ENCODE peak calls at places on chromosomes 2 and 18, in seven cellular contexts. H is nephron progenitor cell, G is RWPE1, K is AG08396, A is C1 segment of cervical spinal cord, U is D341Med, N is heart right ventricle. M is an unnamed sample.
A peak's percentile ranks its signal among the peaks of the same experiment; 100 is the strongest.

GRCh38 chr18:7567487-7568425 is 640 bp downstream of the PTPRM start:
- DNase-seq in H (peak; percentile 59), G (peak; percentile 26), K (peak; percentile 73), A (no peak), U (peak; percentile 83), N (peak; percentile 55), M (peak; percentile 58)

GRCh38 chr2:17878222-17879136 is at the start of gene KCNS3:
- DNase-seq in H (peak; percentile 65), G (peak; percentile 64), K (peak; percentile 93), A (no peak), U (peak; percentile 86), N (peak; percentile 57), M (peak; percentile 59)

GRCh38 chr18:75364512-75364911 is 63.0 kb downstream of the SMIM21 start:
- DNase-seq in H (no peak), G (no peak), K (no peak), A (no peak), U (no peak), N (no peak), M (no peak)

GRCh38 chr2:26552641-26553040 is 74.7 kb upstream of the OTOF start:
- DNase-seq in H (no peak), G (no peak), K (no peak), A (no peak), U (no peak), N (no peak), M (no peak)

GRCh38 chr2:96249654-96250053 is 16.1 kb downstream of the TMEM127 start:
- DNase-seq in H (no peak), G (no peak), K (peak; percentile 34), A (no peak), U (no peak), N (no peak), M (no peak)

GRCh38 chr2:111698743-111699554 is 185.0 kb downstream of the ANAPC1 start:
- DNase-seq in H (no peak), G (peak; percentile 98), K (peak; percentile 93), A (no peak), U (no peak), N (peak; percentile 31), M (no peak)

GRCh38 chr18:41526046-41526445 is 429.0 kb upstream of the PIK3C3 start:
- DNase-seq in H (no peak), G (no peak), K (no peak), A (no peak), U (no peak), N (no peak), M (no peak)

GRCh38 chr2:196059491-196059960 is 9.1 kb downstream of the DNAH7 start:
- DNase-seq in H (no peak), G (no peak), K (no peak), A (no peak), U (no peak), N (no peak), M (no peak)

GRCh38 chr2:25362564-25363145 is 20.9 kb upstream of the DNMT3A start:
- DNase-seq in H (no peak), G (no peak), K (no peak), A (no peak), U (no peak), N (peak; percentile 44), M (no peak)

GRCh38 chr18:10432781-10433180 is 21.7 kb upstream of the APCDD1 start:
- DNase-seq in H (no peak), G (no peak), K (no peak), A (no peak), U (no peak), N (no peak), M (no peak)

GRCh38 chr2:18855027-18855426 is 265.7 kb upstream of the NT5C1B start:
- DNase-seq in H (no peak), G (no peak), K (peak; percentile 12), A (no peak), U (no peak), N (no peak), M (no peak)

GRCh38 chr18:76252880-76253279 is 242.2 kb downstream of the ZNF516 start:
- DNase-seq in H (no peak), G (no peak), K (no peak), A (no peak), U (no peak), N (no peak), M (no peak)

GRCh38 chr2:222693837-222694236 is 22.4 kb downstream of the MOGAT1 start:
- DNase-seq in H (no peak), G (peak; percentile 60), K (no peak), A (no peak), U (no peak), N (no peak), M (no peak)

GRCh38 chr2:119860924-119861323 is 101.2 kb downstream of the PTPN4 start:
- DNase-seq in H (no peak), G (no peak), K (no peak), A (no peak), U (no peak), N (no peak), M (peak; percentile 24)

GRCh38 chr2:236573066-236573929 is 3.7 kb downstream of the ACKR3 start:
- DNase-seq in H (no peak), G (no peak), K (no peak), A (no peak), U (no peak), N (no peak), M (no peak)

GRCh38 chr18:55510809-55511208 is 77.2 kb downstream of the TCF4 start:
- DNase-seq in H (no peak), G (no peak), K (no peak), A (no peak), U (no peak), N (no peak), M (no peak)

GRCh38 chr2:127166221-127166860 is 53.8 kb downstream of the CYP27C1 start:
- DNase-seq in H (no peak), G (no peak), K (no peak), A (no peak), U (no peak), N (no peak), M (peak; percentile 37)

GRCh38 chr2:100192825-100193224 is 50.4 kb upstream of the AFF3 start:
- DNase-seq in H (no peak), G (no peak), K (no peak), A (no peak), U (no peak), N (no peak), M (no peak)

GRCh38 chr2:184756161-184756560 is 157.8 kb downstream of the ZNF804A start:
- DNase-seq in H (no peak), G (no peak), K (no peak), A (no peak), U (no peak), N (no peak), M (no peak)

GRCh38 chr2:118970396-118971135 is 28.6 kb downstream of the MARCO start:
- DNase-seq in H (no peak), G (no peak), K (no peak), A (no peak), U (no peak), N (peak; percentile 17), M (no peak)

GRCh38 chr2:237864030-237864931 is 4.9 kb downstream of the RAMP1 start:
- DNase-seq in H (no peak), G (no peak), K (peak; percentile 8), A (no peak), U (no peak), N (no peak), M (no peak)

GRCh38 chr18:8471373-8471772 is 137.9 kb upstream of the RAB12 start:
- DNase-seq in H (no peak), G (no peak), K (no peak), A (no peak), U (no peak), N (no peak), M (no peak)

GRCh38 chr2:146853741-146854444 is 990.9 kb upstream of the ACVR2A start:
- DNase-seq in H (no peak), G (peak; percentile 20), K (no peak), A (no peak), U (no peak), N (no peak), M (no peak)

GRCh38 chr18:9366126-9366714 is 31.6 kb downstream of the TWSG1 start:
- DNase-seq in H (peak; percentile 5), G (peak; percentile 79), K (peak; percentile 31), A (peak; percentile 23), U (peak; percentile 84), N (no peak), M (peak; percentile 31)

GRCh38 chr2:200509227-200509607 is 651 bp downstream of the KCTD18 start:
- DNase-seq in H (no peak), G (peak; percentile 47), K (peak; percentile 35), A (no peak), U (peak; percentile 36), N (peak; percentile 10), M (no peak)

GRCh38 chr2:164737612-164738081 is 104.0 kb downstream of the COBLL1 start:
- DNase-seq in H (peak; percentile 54), G (peak; percentile 75), K (peak; percentile 57), A (no peak), U (peak; percentile 76), N (peak; percentile 27), M (peak; percentile 39)

GRCh38 chr2:205390866-205391265 is 291.4 kb upstream of the NRP2 start:
- DNase-seq in H (no peak), G (no peak), K (no peak), A (no peak), U (no peak), N (no peak), M (no peak)

GRCh38 chr2:178477443-178478099 is 829 bp downstream of the FKBP7 start:
- DNase-seq in H (no peak), G (no peak), K (no peak), A (no peak), U (peak; percentile 22), N (no peak), M (no peak)

GRCh38 chr2:43464546-43464945 is 131.3 kb downstream of the THADA start:
- DNase-seq in H (no peak), G (no peak), K (peak; percentile 35), A (no peak), U (no peak), N (no peak), M (no peak)

GRCh38 chr2:215671244-215671643 is 235.4 kb upstream of the FN1 start:
- DNase-seq in H (no peak), G (no peak), K (no peak), A (no peak), U (no peak), N (no peak), M (no peak)

GRCh38 chr18:65606551-65607130 is 144.2 kb upstream of the CDH7 start:
- DNase-seq in H (no peak), G (no peak), K (no peak), A (no peak), U (no peak), N (no peak), M (no peak)

GRCh38 chr2:64260817-64261216 is 116.6 kb upstream of the PELI1 start:
- DNase-seq in H (no peak), G (no peak), K (no peak), A (peak; percentile 46), U (no peak), N (peak; percentile 20), M (no peak)

GRCh38 chr18:59005266-59005665 is 134.4 kb upstream of the SEC11C start:
- DNase-seq in H (no peak), G (no peak), K (peak; percentile 33), A (no peak), U (peak; percentile 70), N (peak; percentile 48), M (no peak)

M was measured in glutamatergic neuron.